ENCODE peak calls at places on chromosome 13, in nine cellular contexts. D is heart left ventricle, Z is IMR-90, W is esophagus muscularis mucosa, X is lower leg skin, G is tibial nerve, O is right lobe of liver, K is spleen, V is body of pancreas. E is an unnamed sample.

GRCh38 chr13:26494591-26494990 is 62.9 kb upstream of the WASF3 start:
- DNase-seq in V (no peak), O (no peak), K (no peak), Z (no peak), D (no peak), W (no peak), G (no peak), X (no peak), E (no peak)

GRCh38 chr13:27131906-27132305 is 39.7 kb downstream of the USP12 start:
- DNase-seq in G (no peak), K (no peak), Z (no peak), O (no peak), D (no peak), X (no peak), W (no peak), V (no peak), E (no peak)

GRCh38 chr13:40389081-40389641 is 277.3 kb downstream of the FOXO1 start:
- DNase-seq in G (no peak), X (no peak), D (no peak), O (no peak), V (no peak), W (peak), Z (no peak), K (no peak), E (no peak)

GRCh38 chr13:75870397-75870801 is 234.3 kb downstream of the LMO7 start:
- DNase-seq in W (no peak), Z (peak), O (no peak), V (no peak), G (no peak), X (no peak), K (no peak), D (no peak), E (no peak)

GRCh38 chr13:25292301-25292700 is 5.0 kb upstream of the MTMR6 start:
- DNase-seq in Z (peak), G (no peak), O (no peak), D (no peak), K (no peak), W (no peak), V (no peak), X (peak), E (no peak)

GRCh38 chr13:30806784-30807183 is 71.4 kb downstream of the ALOX5AP start:
- DNase-seq in K (no peak), X (no peak), W (no peak), O (no peak), G (no peak), V (no peak), D (no peak), Z (peak), E (no peak)

GRCh38 chr13:98232456-98232855 is 55.4 kb upstream of the RNF113B start:
- DNase-seq in X (no peak), V (no peak), K (no peak), O (no peak), D (no peak), G (no peak), Z (peak), W (no peak), E (no peak)

GRCh38 chr13:50531917-50532899 is 311.3 kb downstream of the DLEU7 start:
- DNase-seq in X (no peak), W (no peak), K (no peak), V (no peak), O (no peak), D (no peak), G (no peak), Z (peak), E (no peak)

GRCh38 chr13:76216729-76217128 is 580.6 kb downstream of the LMO7 start:
- DNase-seq in K (no peak), X (no peak), O (no peak), Z (no peak), W (no peak), V (no peak), G (no peak), D (no peak), E (no peak)

GRCh38 chr13:76019421-76020044 is 383.4 kb downstream of the LMO7 start:
- DNase-seq in D (no peak), V (no peak), G (no peak), O (peak), Z (no peak), W (no peak), X (no peak), K (no peak), E (no peak)

GRCh38 chr13:83796364-83796763 is 85.9 kb downstream of the SLITRK1 start:
- DNase-seq in Z (no peak), K (no peak), X (no peak), D (no peak), V (peak), W (no peak), O (no peak), G (no peak), E (peak)

GRCh38 chr13:111658150-111659100 is 338.0 kb downstream of the TEX29 start:
- DNase-seq in G (no peak), V (no peak), K (no peak), Z (no peak), D (no peak), X (no peak), O (no peak), W (no peak), E (no peak)

GRCh38 chr13:76965759-76966421 is 17.6 kb downstream of the ACOD1 start:
- DNase-seq in W (no peak), G (peak), X (peak), O (peak), K (no peak), V (no peak), Z (peak), D (peak), E (peak)

GRCh38 chr13:114319441-114319871 is 5.2 kb downstream of the CHAMP1 start:
- DNase-seq in X (no peak), W (no peak), O (no peak), V (no peak), D (no peak), K (no peak), G (no peak), Z (peak), E (no peak)

GRCh38 chr13:46369506-46370268 is 17.4 kb downstream of the RUBCNL start:
- DNase-seq in W (no peak), V (no peak), K (no peak), O (no peak), D (no peak), G (no peak), X (peak), Z (peak), E (no peak)

GRCh38 chr13:40383922-40384321 is 282.5 kb downstream of the FOXO1 start:
- DNase-seq in V (no peak), K (no peak), W (no peak), X (no peak), O (no peak), Z (no peak), G (no peak), D (no peak), E (no peak)

GRCh38 chr13:30466358-30466714 is 600 bp upstream of the HMGB1 start:
- DNase-seq in Z (peak), G (no peak), K (no peak), O (no peak), D (no peak), W (no peak), V (no peak), X (no peak), E (no peak)

GRCh38 chr13:30224732-30225131 is 82.6 kb downstream of the KATNAL1 start:
- DNase-seq in K (no peak), D (no peak), X (no peak), Z (peak), V (no peak), W (no peak), G (no peak), O (no peak), E (no peak)

GRCh38 chr13:51130348-51130747 is 19.3 kb upstream of the C13orf42 start:
- DNase-seq in K (no peak), X (no peak), V (no peak), D (no peak), G (no peak), W (no peak), O (no peak), Z (no peak), E (no peak)

GRCh38 chr13:103716689-103717088 is 650.5 kb upstream of the SLC10A2 start:
- DNase-seq in G (no peak), W (no peak), Z (no peak), K (no peak), V (no peak), X (no peak), O (no peak), D (no peak), E (no peak)

GRCh38 chr13:34037636-34038325 is 219.8 kb downstream of the RFC3 start:
- DNase-seq in X (no peak), K (no peak), G (no peak), O (no peak), V (no peak), Z (no peak), W (no peak), D (no peak), E (no peak)

GRCh38 chr13:94382520-94382919 is 97.0 kb downstream of the DCT start:
- DNase-seq in G (no peak), W (no peak), V (no peak), D (no peak), K (no peak), Z (no peak), X (no peak), O (no peak), E (no peak)

GRCh38 chr13:102394158-102395053 is 7.4 kb downstream of the FGF14 start:
- DNase-seq in X (peak), O (peak), D (peak), G (peak), K (peak), V (peak), W (peak), Z (peak), E (peak)

GRCh38 chr13:100513987-100514670 is 74.5 kb downstream of the GGACT start:
- DNase-seq in K (no peak), D (no peak), Z (no peak), O (no peak), W (no peak), G (no peak), V (no peak), X (no peak), E (no peak)

GRCh38 chr13:112721198-112722104 is 31.6 kb downstream of the ATP11A start:
- DNase-seq in D (no peak), K (peak), X (no peak), W (no peak), G (no peak), O (no peak), Z (no peak), V (no peak), E (no peak)
- TF ChIP-seq POLR2A in D (no peak), K (no peak), X (no peak), W (no peak), G (no peak), O (no peak), Z (no peak), V (no peak), E (no peak)

GRCh38 chr13:44498502-44498901 is 77.6 kb downstream of the TSC22D1 start:
- DNase-seq in G (no peak), K (no peak), O (no peak), W (no peak), D (no peak), V (no peak), X (no peak), Z (no peak), E (no peak)

GRCh38 chr13:44493213-44493812 is 82.8 kb downstream of the TSC22D1 start:
- DNase-seq in V (no peak), K (no peak), X (no peak), O (no peak), Z (no peak), G (no peak), W (no peak), D (no peak), E (no peak)

GRCh38 chr13:44497801-44498200 is 78.3 kb downstream of the TSC22D1 start:
- DNase-seq in K (no peak), G (no peak), Z (no peak), O (no peak), W (no peak), X (no peak), V (no peak), D (no peak), E (no peak)

GRCh38 chr13:44504146-44504545 is 72.0 kb downstream of the TSC22D1 start:
- DNase-seq in X (no peak), W (no peak), O (no peak), Z (no peak), G (no peak), K (no peak), V (no peak), D (no peak), E (no peak)

GRCh38 chr13:44498969-44499368 is 77.2 kb downstream of the TSC22D1 start:
- DNase-seq in G (no peak), X (no peak), O (no peak), V (peak), D (no peak), K (no peak), Z (no peak), W (no peak), E (peak)
- TF ChIP-seq POLR2A in G (no peak), X (no peak), O (no peak), V (no peak), D (no peak), K (no peak), Z (no peak), W (no peak), E (no peak)

DNA sequence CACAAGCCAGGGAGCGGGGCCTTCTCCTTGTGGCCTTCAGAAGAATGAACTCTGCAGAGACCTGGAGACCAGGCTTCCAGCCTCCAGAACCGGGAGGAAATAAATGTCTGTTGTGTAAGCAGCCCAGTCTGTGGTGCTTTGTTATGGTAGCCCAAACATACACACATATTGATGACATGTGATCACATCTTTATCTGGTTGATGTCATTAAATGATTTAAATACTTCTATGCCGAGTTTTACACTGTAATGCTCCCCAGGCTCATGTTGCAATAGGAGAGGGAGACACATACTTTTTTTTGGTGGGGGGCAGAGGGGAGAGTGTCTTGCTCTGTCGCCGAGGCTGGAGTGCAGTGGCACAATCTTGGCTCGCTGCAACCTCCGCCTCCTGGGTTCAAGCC is 188.0 kb upstream of the IRS2 start:
- DNase-seq in O (no peak), W (no peak), G (no peak), D (no peak), X (no peak), V (no peak), Z (peak), K (no peak), E (no peak)
- TF ChIP-seq POLR2A in O (no peak), W (no peak), G (no peak), D (no peak), X (no peak), V (no peak), Z (no peak), K (no peak), E (no peak)

GRCh38 chr13:43269037-43269476 is 245.7 kb downstream of the DNAJC15 start:
- DNase-seq in X (peak), D (peak), V (peak), G (no peak), O (no peak), W (peak), Z (peak), K (no peak), E (peak)

GRCh38 chr13:43273362-43273761 is 250.0 kb downstream of the DNAJC15 start:
- DNase-seq in V (no peak), Z (peak), D (no peak), K (no peak), O (no peak), G (no peak), X (no peak), W (peak), E (no peak)

GRCh38 chr13:43271152-43271551 is 247.8 kb downstream of the DNAJC15 start:
- DNase-seq in W (no peak), O (no peak), D (no peak), Z (no peak), G (no peak), K (no peak), V (no peak), X (no peak), E (no peak)

GRCh38 chr13:43270043-43270830 is 246.9 kb downstream of the DNAJC15 start:
- DNase-seq in Z (peak), D (no peak), G (no peak), X (no peak), O (no peak), W (peak), V (no peak), K (no peak), E (no peak)

DNA sequence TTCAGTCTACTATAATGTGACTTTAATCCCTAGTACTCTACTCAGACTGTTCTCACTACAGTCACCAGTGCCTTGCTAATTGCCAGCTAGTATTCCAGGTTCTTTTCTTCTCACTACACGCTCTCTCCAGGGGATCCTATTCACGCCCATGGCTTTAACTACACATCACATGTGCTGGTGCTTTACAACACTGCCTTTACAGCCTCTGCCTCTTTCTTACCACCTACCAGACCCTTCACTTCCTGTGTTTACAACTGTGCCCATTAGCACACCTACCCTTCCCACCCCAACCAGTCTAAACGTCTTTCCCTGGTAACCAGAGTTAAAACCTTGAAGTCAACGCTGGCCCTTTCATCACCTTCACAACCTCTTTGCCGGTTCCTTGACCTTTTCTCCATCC is 249.5 kb downstream of the DNAJC15 start:
- DNase-seq in O (no peak), G (no peak), K (no peak), Z (no peak), V (no peak), D (no peak), W (peak), X (no peak), E (no peak)
- TF ChIP-seq POLR2A in O (no peak), G (no peak), K (no peak), Z (no peak), V (no peak), D (no peak), W (no peak), X (no peak), E (no peak)